ENCODE peak calls at places on chromosomes 13 and 19, in ten cellular contexts. One of them, this sample, is unnamed.

GRCh38 chr13:109105899-109106298 is 476.5 kb downstream of the MYO16 start:
- DNase-seq in GM12865: no peak
- DNase-seq in heart left ventricle: no peak
- DNase-seq in esophagus muscularis mucosa: no peak
- DNase-seq in upper lobe of right lung: no peak
- DNase-seq in WERI-Rb-1: no peak
- DNase-seq in hepatocyte: no peak
- DNase-seq in ovary: no peak
- DNase-seq in lower leg skin: no peak
- DNase-seq in uterus: no peak
- DNase-seq in this sample: no peak

GRCh38 chr13:111876506-111876905 is 190.4 kb upstream of the SOX1 start:
- DNase-seq in GM12865: no peak
- DNase-seq in heart left ventricle: no peak
- DNase-seq in esophagus muscularis mucosa: peak
- DNase-seq in upper lobe of right lung: no peak
- DNase-seq in WERI-Rb-1: no peak
- DNase-seq in hepatocyte: no peak
- DNase-seq in ovary: no peak
- DNase-seq in lower leg skin: peak
- DNase-seq in uterus: no peak
- DNase-seq in this sample: no peak

GRCh38 chr13:40559915-40560314 is 106.5 kb downstream of the FOXO1 start:
- DNase-seq in GM12865: no peak
- DNase-seq in heart left ventricle: no peak
- DNase-seq in esophagus muscularis mucosa: no peak
- DNase-seq in upper lobe of right lung: no peak
- DNase-seq in WERI-Rb-1: no peak
- DNase-seq in hepatocyte: no peak
- DNase-seq in ovary: no peak
- DNase-seq in lower leg skin: no peak
- DNase-seq in uterus: no peak
- DNase-seq in this sample: no peak

GRCh38 chr19:48715276-48715675 is 4.2 kb downstream of the MAMSTR start:
- DNase-seq in GM12865: no peak
- DNase-seq in heart left ventricle: peak
- DNase-seq in esophagus muscularis mucosa: no peak
- DNase-seq in upper lobe of right lung: no peak
- DNase-seq in WERI-Rb-1: no peak
- DNase-seq in hepatocyte: no peak
- DNase-seq in ovary: peak
- DNase-seq in lower leg skin: no peak
- DNase-seq in uterus: peak
- DNase-seq in this sample: no peak

GRCh38 chr13:41639955-41640780 is 182.8 kb downstream of the RGCC start:
- DNase-seq in GM12865: no peak
- DNase-seq in heart left ventricle: peak
- DNase-seq in esophagus muscularis mucosa: no peak
- DNase-seq in upper lobe of right lung: no peak
- DNase-seq in WERI-Rb-1: no peak
- DNase-seq in hepatocyte: peak
- DNase-seq in ovary: no peak
- DNase-seq in lower leg skin: no peak
- DNase-seq in uterus: peak
- DNase-seq in this sample: peak

GRCh38 chr13:77377016-77377415 is 50.1 kb upstream of the MYCBP2 start:
- DNase-seq in GM12865: no peak
- DNase-seq in heart left ventricle: no peak
- DNase-seq in esophagus muscularis mucosa: no peak
- DNase-seq in upper lobe of right lung: no peak
- DNase-seq in WERI-Rb-1: no peak
- DNase-seq in hepatocyte: no peak
- DNase-seq in ovary: no peak
- DNase-seq in lower leg skin: no peak
- DNase-seq in uterus: no peak
- DNase-seq in this sample: no peak

GRCh38 chr13:20125129-20125782 is 35.6 kb downstream of the GJA3 start:
- DNase-seq in GM12865: no peak
- DNase-seq in heart left ventricle: no peak
- DNase-seq in esophagus muscularis mucosa: no peak
- DNase-seq in upper lobe of right lung: no peak
- DNase-seq in WERI-Rb-1: no peak
- DNase-seq in hepatocyte: no peak
- DNase-seq in ovary: no peak
- DNase-seq in lower leg skin: peak
- DNase-seq in uterus: no peak
- DNase-seq in this sample: peak

GRCh38 chr13:110312669-110313031 is 5.6 kb downstream of the COL4A2 start:
- DNase-seq in GM12865: no peak
- DNase-seq in heart left ventricle: no peak
- DNase-seq in esophagus muscularis mucosa: no peak
- DNase-seq in upper lobe of right lung: no peak
- DNase-seq in WERI-Rb-1: no peak
- DNase-seq in hepatocyte: peak
- DNase-seq in ovary: no peak
- DNase-seq in lower leg skin: peak
- DNase-seq in uterus: peak
- DNase-seq in this sample: peak

GRCh38 chr19:18160792-18161690 is 8.1 kb downstream of the PIK3R2 start:
- DNase-seq in GM12865: peak
- DNase-seq in heart left ventricle: peak
- DNase-seq in esophagus muscularis mucosa: no peak
- DNase-seq in upper lobe of right lung: peak
- DNase-seq in WERI-Rb-1: peak
- DNase-seq in hepatocyte: peak
- DNase-seq in ovary: peak
- DNase-seq in lower leg skin: peak
- DNase-seq in uterus: peak
- DNase-seq in this sample: peak
- H3K4me3 ChIP-seq in GM12865: peak
- H3K4me3 ChIP-seq in heart left ventricle: no peak
- H3K4me3 ChIP-seq in esophagus muscularis mucosa: peak
- H3K4me3 ChIP-seq in upper lobe of right lung: peak
- H3K4me3 ChIP-seq in WERI-Rb-1: peak
- H3K4me3 ChIP-seq in hepatocyte: no peak
- H3K4me3 ChIP-seq in ovary: peak
- H3K4me3 ChIP-seq in lower leg skin: no peak
- H3K4me3 ChIP-seq in uterus: peak
- H3K4me3 ChIP-seq in this sample: peak

DNA sequence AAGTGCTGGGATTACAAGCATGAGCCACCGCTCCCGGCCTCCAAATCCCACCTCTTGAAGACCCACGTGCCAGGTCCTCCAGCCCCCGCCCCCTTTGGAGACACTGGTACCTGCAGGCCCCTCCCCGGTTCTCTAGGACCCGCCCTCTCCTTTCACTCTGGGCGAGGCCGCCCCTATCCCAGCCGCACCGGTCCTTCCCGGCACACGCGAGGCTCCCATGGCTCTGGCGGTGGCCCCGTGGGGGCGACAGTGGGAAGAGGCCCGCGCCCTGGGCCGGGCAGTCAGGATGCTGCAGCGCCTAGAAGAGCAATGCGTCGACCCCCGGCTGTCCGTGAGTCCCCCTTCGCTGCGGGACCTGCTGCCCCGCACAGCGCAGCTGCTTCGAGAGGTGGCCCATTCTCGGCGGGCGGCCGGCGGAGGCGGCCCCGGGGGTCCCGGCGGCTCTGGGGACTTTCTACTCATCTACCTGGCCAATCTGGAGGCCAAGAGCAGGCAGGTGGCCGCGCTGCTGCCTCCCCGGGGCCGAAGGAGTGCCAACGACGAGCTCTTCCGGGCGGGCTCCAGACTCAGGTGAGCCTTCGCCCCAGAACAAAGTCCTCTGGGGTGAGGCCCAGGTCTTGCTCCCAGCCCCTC is at the start of gene CBLC:
- DNase-seq in GM12865: no peak
- DNase-seq in heart left ventricle: no peak
- DNase-seq in esophagus muscularis mucosa: no peak
- DNase-seq in upper lobe of right lung: peak
- DNase-seq in WERI-Rb-1: no peak
- DNase-seq in hepatocyte: peak
- DNase-seq in ovary: no peak
- DNase-seq in lower leg skin: peak
- DNase-seq in uterus: no peak
- DNase-seq in this sample: no peak
- TF ChIP-seq CTCF in GM12865: no peak
- TF ChIP-seq CTCF in heart left ventricle: peak
- TF ChIP-seq CTCF in esophagus muscularis mucosa: no peak
- TF ChIP-seq CTCF in upper lobe of right lung: no peak
- TF ChIP-seq CTCF in WERI-Rb-1: no peak
- TF ChIP-seq CTCF in hepatocyte: peak
- TF ChIP-seq CTCF in ovary: no peak
- TF ChIP-seq CTCF in lower leg skin: no peak
- TF ChIP-seq CTCF in uterus: no peak
- TF ChIP-seq CTCF in this sample: no peak

GRCh38 chr19:6465006-6465405 is 935 bp downstream of the CRB3 start:
- DNase-seq in GM12865: no peak
- DNase-seq in heart left ventricle: no peak
- DNase-seq in esophagus muscularis mucosa: no peak
- DNase-seq in upper lobe of right lung: peak
- DNase-seq in WERI-Rb-1: no peak
- DNase-seq in hepatocyte: peak
- DNase-seq in ovary: no peak
- DNase-seq in lower leg skin: no peak
- DNase-seq in uterus: no peak
- DNase-seq in this sample: no peak
- H3K4me3 ChIP-seq in GM12865: no peak
- H3K4me3 ChIP-seq in heart left ventricle: no peak
- H3K4me3 ChIP-seq in esophagus muscularis mucosa: no peak
- H3K4me3 ChIP-seq in upper lobe of right lung: peak
- H3K4me3 ChIP-seq in WERI-Rb-1: no peak
- H3K4me3 ChIP-seq in hepatocyte: peak
- H3K4me3 ChIP-seq in ovary: peak
- H3K4me3 ChIP-seq in lower leg skin: no peak
- H3K4me3 ChIP-seq in uterus: no peak
- H3K4me3 ChIP-seq in this sample: no peak

DNA sequence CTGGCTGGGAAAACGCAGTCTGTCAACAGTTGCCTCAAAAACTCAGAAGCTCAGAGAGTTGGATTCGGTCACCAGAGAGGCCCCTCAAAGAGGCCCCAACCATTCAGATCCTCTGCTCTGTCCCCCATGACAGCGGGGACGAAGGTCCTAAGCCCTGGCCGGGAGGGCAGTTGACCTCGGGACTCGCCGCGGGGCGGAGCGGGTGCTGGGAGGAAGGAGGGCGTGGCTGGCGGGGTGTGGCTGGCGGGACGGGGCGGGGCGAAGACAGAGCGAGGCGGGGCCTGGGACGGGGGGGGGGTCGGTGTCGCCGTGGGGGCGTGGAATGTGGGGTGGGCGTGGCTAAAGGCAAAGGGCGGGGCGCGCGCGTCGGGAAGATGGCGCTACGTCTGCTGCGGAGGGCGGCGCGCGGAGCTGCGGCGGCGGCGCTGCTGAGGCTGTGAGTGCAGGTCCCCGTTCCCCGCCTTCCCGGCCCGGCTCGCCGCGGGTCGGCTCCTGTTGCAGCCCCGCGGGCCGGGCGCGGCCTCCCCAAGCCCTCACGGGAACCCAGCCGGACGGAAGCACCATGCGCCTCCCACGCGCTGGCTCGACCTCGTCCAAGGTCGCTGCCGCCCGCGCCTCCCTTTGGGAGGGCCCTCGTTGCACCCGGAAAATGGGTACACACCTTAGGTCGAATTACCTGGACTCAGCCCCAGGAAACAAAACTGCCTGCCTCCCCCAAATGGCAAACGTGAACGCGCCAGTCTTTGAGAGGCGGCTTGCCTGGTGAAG is 105.2 kb downstream of the TM9SF2 start:
- DNase-seq in GM12865: peak
- DNase-seq in heart left ventricle: peak
- DNase-seq in esophagus muscularis mucosa: peak
- DNase-seq in upper lobe of right lung: peak
- DNase-seq in WERI-Rb-1: peak
- DNase-seq in hepatocyte: peak
- DNase-seq in ovary: peak
- DNase-seq in lower leg skin: peak
- DNase-seq in uterus: peak
- DNase-seq in this sample: peak
- TF ChIP-seq CTCF in GM12865: no peak
- TF ChIP-seq CTCF in heart left ventricle: peak
- TF ChIP-seq CTCF in esophagus muscularis mucosa: no peak
- TF ChIP-seq CTCF in upper lobe of right lung: no peak
- TF ChIP-seq CTCF in WERI-Rb-1: peak
- TF ChIP-seq CTCF in hepatocyte: no peak
- TF ChIP-seq CTCF in ovary: no peak
- TF ChIP-seq CTCF in lower leg skin: no peak
- TF ChIP-seq CTCF in uterus: no peak
- TF ChIP-seq CTCF in this sample: no peak

This sample was measured in fibroblast of the aortic adventitia.